ENCODE peak calls at places on chromosomes 3 and 15, in nine cellular contexts. E, R, A, U, T, W, J, N and G are unnamed samples.

GRCh38 chr15:48664436-48664835 is 18.9 kb upstream of the FBN1 start:
- DNase-seq in U (no peak), W (no peak), N (no peak), R (peak; percentile 76), T (no peak), A (no peak), J (no peak), E (no peak), G (no peak)

GRCh38 chr3:39220551-39221530 is 28.4 kb upstream of the XIRP1 start:
- DNase-seq in J (no peak), R (no peak), T (no peak), E (no peak), N (no peak), U (no peak), A (no peak), W (no peak), G (no peak)

GRCh38 chr3:24264748-24265158 is 229.9 kb downstream of the THRB start:
- DNase-seq in J (peak; percentile 13), A (peak; percentile 71), E (no peak), T (no peak), W (no peak), U (peak; percentile 43), R (peak; percentile 63), N (no peak), G (peak; percentile 57)

GRCh38 chr3:4425707-4426106 is 41.4 kb downstream of the SUMF1 start:
- DNase-seq in A (peak; percentile 16), J (no peak), E (no peak), W (no peak), R (peak; percentile 9), U (no peak), N (no peak), T (no peak), G (peak; percentile 49)

GRCh38 chr3:143536817-143537535 is 311.3 kb downstream of the SLC9A9 start:
- DNase-seq in T (no peak), E (no peak), W (no peak), R (no peak), N (no peak), J (no peak), U (peak; percentile 68), A (peak; percentile 85), G (peak; percentile 39)

GRCh38 chr3:133476971-133477375 is 77.1 kb downstream of the BFSP2 start:
- DNase-seq in T (no peak), R (no peak), J (no peak), A (no peak), E (no peak), N (no peak), U (no peak), W (no peak), G (no peak)

GRCh38 chr15:73926191-73927002 is at the start of gene LOXL1:
- DNase-seq in A (peak; percentile 98), T (no peak), U (peak; percentile 94), R (peak; percentile 88), J (peak; percentile 85), E (peak; percentile 66), W (no peak), N (no peak), G (peak; percentile 53)

GRCh38 chr3:54999159-54999558 is 71.3 kb upstream of the LRTM1 start:
- DNase-seq in E (no peak), W (no peak), A (peak; percentile 73), R (peak; percentile 58), N (no peak), U (peak; percentile 66), J (peak; percentile 76), T (no peak), G (peak; percentile 75)

GRCh38 chr15:41417812-41418211 is 917 bp downstream of the RTF1 start:
- DNase-seq in N (no peak), J (peak; percentile 16), E (no peak), U (no peak), A (peak; percentile 55), T (no peak), W (no peak), R (no peak), G (no peak)

GRCh38 chr3:194811118-194811517 is 125.4 kb downstream of the FAM43A start:
- DNase-seq in W (no peak), U (no peak), R (no peak), T (no peak), E (no peak), N (no peak), J (no peak), A (no peak), G (no peak)

GRCh38 chr15:40934457-40934856 is 5.3 kb downstream of the DLL4 start:
- DNase-seq in A (no peak), R (no peak), W (no peak), U (no peak), J (no peak), T (no peak), N (no peak), E (no peak), G (no peak)

GRCh38 chr15:51731549-51732267 is 5.7 kb downstream of the LYSMD2 start:
- DNase-seq in N (no peak), J (peak; percentile 22), U (peak; percentile 23), W (no peak), T (no peak), E (no peak), A (peak; percentile 50), R (peak; percentile 74), G (peak; percentile 39)

GRCh38 chr15:101469520-101470288 is 19.8 kb downstream of the PCSK6 start:
- DNase-seq in R (no peak), J (no peak), U (no peak), N (no peak), T (no peak), E (no peak), A (no peak), W (no peak), G (no peak)

GRCh38 chr15:99019558-99020540 is 12.3 kb upstream of the PGPEP1L start:
- DNase-seq in W (no peak), U (peak; percentile 66), A (peak; percentile 95), N (no peak), R (peak; percentile 61), E (no peak), J (peak; percentile 79), T (no peak), G (peak; percentile 67)

GRCh38 chr15:28974142-28974541 is 88.4 kb downstream of the APBA2 start:
- DNase-seq in E (no peak), T (no peak), R (no peak), U (no peak), A (no peak), W (no peak), N (no peak), J (no peak), G (no peak)

GRCh38 chr15:45499426-45499825 is 23.1 kb downstream of the SLC30A4 start:
- DNase-seq in U (peak; percentile 31), E (no peak), R (no peak), T (no peak), A (peak; percentile 30), N (no peak), J (peak; percentile 5), W (no peak), G (peak; percentile 12)

GRCh38 chr15:95284933-95285401 is 1045.5 kb upstream of the NR2F2 start:
- DNase-seq in U (peak; percentile 66), W (no peak), A (peak; percentile 48), E (no peak), R (no peak), T (no peak), J (peak; percentile 31), N (no peak), G (no peak)

GRCh38 chr3:38141173-38141951 is 2.9 kb downstream of the MYD88 start:
- DNase-seq in A (no peak), J (no peak), R (no peak), U (no peak), N (no peak), E (peak; percentile 42), W (no peak), T (no peak), G (no peak)

GRCh38 chr3:140233702-140234101 is 298.7 kb downstream of the CLSTN2 start:
- DNase-seq in A (no peak), W (no peak), E (no peak), J (no peak), R (no peak), N (no peak), T (no peak), U (no peak), G (no peak)